ENCODE peak calls at places on chromosomes 11 and 22, in four cellular contexts. One of them, this sample, is unnamed.

GRCh38 chr22:19942071-19942885 is 660 bp upstream of the TXNRD2 start:
- DNase-seq in fibroblast of lung: no peak
- DNase-seq in fibroblast of the aortic adventitia: peak; percentile 86
- DNase-seq in foreskin fibroblast: peak; percentile 81
- DNase-seq in this sample: peak; percentile 80

GRCh38 chr22:24144471-24145115 is 36.7 kb upstream of the SUSD2 start:
- DNase-seq in fibroblast of the aortic adventitia: no peak
- DNase-seq in foreskin fibroblast: no peak
- DNase-seq in fibroblast of lung: no peak
- DNase-seq in this sample: no peak

GRCh38 chr11:30917859-30918478 is 331.8 kb upstream of the MPPED2 start:
- DNase-seq in foreskin fibroblast: peak; percentile 12
- DNase-seq in fibroblast of the aortic adventitia: peak; percentile 64
- DNase-seq in fibroblast of lung: peak; percentile 33
- DNase-seq in this sample: peak; percentile 58

GRCh38 chr11:62054484-62055121 is 69.2 kb upstream of the INCENP start:
- DNase-seq in foreskin fibroblast: peak; percentile 25
- DNase-seq in fibroblast of lung: no peak
- DNase-seq in fibroblast of the aortic adventitia: peak; percentile 81
- DNase-seq in this sample: peak; percentile 59

GRCh38 chr22:33848251-33848650 is 72.0 kb downstream of the LARGE1 start:
- DNase-seq in fibroblast of the aortic adventitia: no peak
- DNase-seq in fibroblast of lung: peak; percentile 68
- DNase-seq in foreskin fibroblast: no peak
- DNase-seq in this sample: no peak

GRCh38 chr11:27864046-27865025 is 164.1 kb upstream of the BDNF start:
- DNase-seq in fibroblast of lung: peak; percentile 54
- DNase-seq in foreskin fibroblast: no peak
- DNase-seq in fibroblast of the aortic adventitia: no peak
- DNase-seq in this sample: peak; percentile 37

GRCh38 chr11:84036664-84037194 is 750.6 kb upstream of the CCDC90B start:
- DNase-seq in foreskin fibroblast: no peak
- DNase-seq in fibroblast of lung: no peak
- DNase-seq in fibroblast of the aortic adventitia: no peak
- DNase-seq in this sample: no peak

GRCh38 chr11:77195071-77195705 is 67.1 kb downstream of the MYO7A start:
- DNase-seq in fibroblast of the aortic adventitia: no peak
- DNase-seq in fibroblast of lung: no peak
- DNase-seq in foreskin fibroblast: no peak
- DNase-seq in this sample: no peak

GRCh38 chr11:77370217-77370616 is 68.7 kb upstream of the GDPD4 start:
- DNase-seq in fibroblast of the aortic adventitia: no peak
- DNase-seq in foreskin fibroblast: no peak
- DNase-seq in fibroblast of lung: no peak
- DNase-seq in this sample: no peak

GRCh38 chr11:108617055-108617454 is 23.5 kb upstream of the EXPH5 start:
- DNase-seq in fibroblast of the aortic adventitia: no peak
- DNase-seq in foreskin fibroblast: no peak
- DNase-seq in fibroblast of lung: no peak
- DNase-seq in this sample: no peak

GRCh38 chr11:33406241-33406640 is 149.1 kb downstream of the HIPK3 start:
- DNase-seq in fibroblast of lung: no peak
- DNase-seq in foreskin fibroblast: no peak
- DNase-seq in fibroblast of the aortic adventitia: no peak
- DNase-seq in this sample: no peak

GRCh38 chr11:103222801-103223200 is 113.6 kb downstream of the DYNC2H1 start:
- DNase-seq in fibroblast of lung: peak; percentile 57
- DNase-seq in fibroblast of the aortic adventitia: peak; percentile 61
- DNase-seq in foreskin fibroblast: no peak
- DNase-seq in this sample: no peak

GRCh38 chr22:49567894-49568750 is 259.6 kb downstream of the BRD1 start:
- DNase-seq in fibroblast of lung: no peak
- DNase-seq in foreskin fibroblast: no peak
- DNase-seq in fibroblast of the aortic adventitia: no peak
- DNase-seq in this sample: no peak

GRCh38 chr11:110028904-110029303 is 64.3 kb upstream of the ZC3H12C start:
- DNase-seq in fibroblast of the aortic adventitia: no peak
- DNase-seq in fibroblast of lung: peak; percentile 17
- DNase-seq in foreskin fibroblast: no peak
- DNase-seq in this sample: no peak

GRCh38 chr11:68012843-68013610 is 2.9 kb downstream of the ALDH3B1 start:
- DNase-seq in fibroblast of lung: peak; percentile 98
- DNase-seq in foreskin fibroblast: peak; percentile 95
- DNase-seq in fibroblast of the aortic adventitia: peak; percentile 92
- DNase-seq in this sample: peak; percentile 98

GRCh38 chr11:61919841-61920631 is 2.7 kb upstream of the RAB3IL1 start:
- DNase-seq in fibroblast of the aortic adventitia: no peak
- DNase-seq in foreskin fibroblast: no peak
- DNase-seq in fibroblast of lung: no peak
- DNase-seq in this sample: no peak

GRCh38 chr11:7605544-7605943 is 67.8 kb downstream of the CYB5R2 start:
- DNase-seq in fibroblast of the aortic adventitia: peak; percentile 92
- DNase-seq in fibroblast of lung: peak; percentile 79
- DNase-seq in foreskin fibroblast: peak; percentile 47
- DNase-seq in this sample: peak; percentile 33

GRCh38 chr11:61968758-61969390 is 1.4 kb upstream of the FTH1 start:
- DNase-seq in foreskin fibroblast: no peak
- DNase-seq in fibroblast of lung: no peak
- DNase-seq in fibroblast of the aortic adventitia: no peak
- DNase-seq in this sample: no peak

GRCh38 chr11:26914968-26915367 is 78.9 kb upstream of the FIBIN start:
- DNase-seq in foreskin fibroblast: no peak
- DNase-seq in fibroblast of the aortic adventitia: no peak
- DNase-seq in fibroblast of lung: no peak
- DNase-seq in this sample: no peak

GRCh38 chr11:12707500-12707880 is 33.3 kb downstream of the TEAD1 start:
- DNase-seq in fibroblast of the aortic adventitia: no peak
- DNase-seq in fibroblast of lung: no peak
- DNase-seq in foreskin fibroblast: no peak
- DNase-seq in this sample: no peak

GRCh38 chr22:36160499-36160942 is at the start of gene APOL3:
- DNase-seq in fibroblast of the aortic adventitia: peak; percentile 90
- DNase-seq in foreskin fibroblast: peak; percentile 66
- DNase-seq in fibroblast of lung: peak; percentile 34
- DNase-seq in this sample: peak; percentile 71

GRCh38 chr22:32810241-32811133 is 9.0 kb downstream of the TIMP3 start:
- DNase-seq in fibroblast of lung: peak; percentile 30
- DNase-seq in fibroblast of the aortic adventitia: no peak
- DNase-seq in foreskin fibroblast: peak; percentile 36
- DNase-seq in this sample: no peak

GRCh38 chr22:20862540-20862939 is 3.7 kb downstream of the SNAP29 start:
- DNase-seq in fibroblast of lung: no peak
- DNase-seq in foreskin fibroblast: no peak
- DNase-seq in fibroblast of the aortic adventitia: no peak
- DNase-seq in this sample: no peak

GRCh38 chr11:129766858-129767604 is 48.6 kb upstream of the TMEM45B start:
- DNase-seq in fibroblast of lung: peak; percentile 29
- DNase-seq in fibroblast of the aortic adventitia: peak; percentile 34
- DNase-seq in foreskin fibroblast: peak; percentile 56
- DNase-seq in this sample: peak; percentile 23
- TF ChIP-seq CTCF in fibroblast of lung: peak; percentile 52
- TF ChIP-seq CTCF in fibroblast of the aortic adventitia: peak; percentile 72
- TF ChIP-seq CTCF in foreskin fibroblast: peak; percentile 52
- TF ChIP-seq CTCF in this sample: peak; percentile 67

GRCh38 chr11:126999366-126999765 is 1.2 kb downstream of the KIRREL3 start:
- DNase-seq in foreskin fibroblast: no peak
- DNase-seq in fibroblast of the aortic adventitia: no peak
- DNase-seq in fibroblast of lung: no peak
- DNase-seq in this sample: no peak

GRCh38 chr11:126997641-126998040 is 2.9 kb downstream of the KIRREL3 start:
- DNase-seq in fibroblast of lung: no peak
- DNase-seq in fibroblast of the aortic adventitia: no peak
- DNase-seq in foreskin fibroblast: no peak
- DNase-seq in this sample: no peak

GRCh38 chr11:127000991-127001390 is 421 bp upstream of the KIRREL3 start:
- DNase-seq in fibroblast of the aortic adventitia: no peak
- DNase-seq in foreskin fibroblast: peak; percentile 22
- DNase-seq in fibroblast of lung: peak; percentile 44
- DNase-seq in this sample: peak; percentile 34

GRCh38 chr11:127002669-127003259 is 2.2 kb upstream of the KIRREL3 start:
- DNase-seq in fibroblast of lung: no peak
- DNase-seq in fibroblast of the aortic adventitia: no peak
- DNase-seq in foreskin fibroblast: no peak
- DNase-seq in this sample: no peak

GRCh38 chr11:127000291-127000968 is at the start of gene KIRREL3:
- DNase-seq in foreskin fibroblast: peak; percentile 59
- DNase-seq in fibroblast of lung: peak; percentile 48
- DNase-seq in fibroblast of the aortic adventitia: no peak
- DNase-seq in this sample: peak; percentile 48
- H3K4me3 ChIP-seq in foreskin fibroblast: peak within 1 kb of the TSS; percentile 66
- H3K4me3 ChIP-seq in fibroblast of lung: peak within 1 kb of the TSS; percentile 78
- H3K4me3 ChIP-seq in fibroblast of the aortic adventitia: peak within 1 kb of the TSS; percentile 66
- H3K4me3 ChIP-seq in this sample: peak within 1 kb of the TSS; percentile 88

GRCh38 chr11:60390389-60390788 is 5.9 kb upstream of the MS4A14 start:
- DNase-seq in fibroblast of lung: no peak
- DNase-seq in fibroblast of the aortic adventitia: no peak
- DNase-seq in foreskin fibroblast: no peak
- DNase-seq in this sample: no peak
- TF ChIP-seq CTCF in fibroblast of lung: no peak
- TF ChIP-seq CTCF in fibroblast of the aortic adventitia: no peak
- TF ChIP-seq CTCF in foreskin fibroblast: no peak
- TF ChIP-seq CTCF in this sample: no peak

DNA sequence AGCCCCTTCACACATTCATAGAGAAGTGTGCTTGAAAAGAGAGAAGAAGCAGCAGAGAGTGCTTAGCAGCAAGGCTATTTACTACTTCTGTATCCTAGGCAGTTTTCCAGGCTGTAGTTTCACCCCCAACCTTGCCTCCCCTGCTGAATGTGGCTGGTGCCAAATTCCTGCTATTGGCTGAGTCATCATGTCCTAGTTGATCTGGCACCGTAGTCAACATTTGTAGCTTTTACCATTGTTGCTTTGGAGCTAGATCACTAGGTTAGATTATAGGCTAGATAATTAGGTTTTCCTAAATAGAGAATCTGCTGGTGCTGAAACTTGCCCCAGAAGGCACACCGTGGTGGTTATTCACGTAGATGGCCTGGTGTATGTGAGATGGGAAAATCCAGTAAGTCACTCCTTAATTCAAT is 32.7 kb downstream of the ARHGAP42 start:
- DNase-seq in foreskin fibroblast: peak; percentile 85
- DNase-seq in fibroblast of the aortic adventitia: peak; percentile 92
- DNase-seq in fibroblast of lung: peak; percentile 91
- DNase-seq in this sample: peak; percentile 89
- H3K4me3 ChIP-seq in foreskin fibroblast: no peak overlapping the region
- H3K4me3 ChIP-seq in fibroblast of the aortic adventitia: no peak overlapping the region
- H3K4me3 ChIP-seq in fibroblast of lung: no peak overlapping the region
- H3K4me3 ChIP-seq in this sample: no peak overlapping the region

DNA sequence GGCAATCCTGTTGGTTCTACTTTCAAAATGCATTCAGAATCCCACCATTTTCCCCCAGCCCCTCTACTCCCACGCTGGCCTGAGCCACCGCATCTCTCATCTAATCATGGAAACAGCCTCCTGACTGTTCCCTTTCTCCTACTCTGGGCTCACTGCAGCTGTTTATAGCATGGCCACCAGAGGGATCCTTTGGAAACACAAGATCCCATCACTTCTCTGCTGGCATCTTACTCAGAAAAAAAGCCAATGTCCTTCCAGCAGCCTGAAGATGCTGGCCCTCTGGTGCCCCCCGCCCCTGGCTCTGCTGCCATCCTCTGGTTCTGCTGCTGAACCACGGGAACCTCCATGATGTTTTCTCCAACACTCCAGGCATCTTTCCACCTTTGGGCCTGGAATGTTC is 11.1 kb downstream of the MS4A8 start:
- DNase-seq in fibroblast of the aortic adventitia: no peak
- DNase-seq in foreskin fibroblast: no peak
- DNase-seq in fibroblast of lung: no peak
- DNase-seq in this sample: no peak
- TF ChIP-seq CTCF in fibroblast of the aortic adventitia: no peak
- TF ChIP-seq CTCF in foreskin fibroblast: no peak
- TF ChIP-seq CTCF in fibroblast of lung: no peak
- TF ChIP-seq CTCF in this sample: no peak

DNA sequence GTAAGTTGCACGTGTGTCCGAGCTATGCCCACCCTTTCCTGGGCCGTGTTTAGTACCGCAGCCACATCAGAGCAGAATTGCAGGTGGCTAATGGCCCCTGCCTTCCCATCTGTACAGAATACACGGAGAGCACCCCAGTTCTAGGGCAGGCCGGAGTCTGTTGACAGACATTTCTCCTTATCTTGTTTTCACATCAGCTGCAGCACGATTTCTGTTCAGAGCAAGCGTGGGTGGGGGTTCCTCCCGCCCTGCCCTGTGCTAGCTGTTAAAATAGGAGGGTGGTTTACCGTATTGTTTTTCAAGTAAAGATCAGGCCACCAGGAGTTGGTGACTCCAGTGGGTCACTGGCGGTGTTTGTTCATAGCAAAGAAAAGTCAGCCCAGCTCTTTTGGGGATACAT is 41.1 kb downstream of the UBASH3B start:
- DNase-seq in foreskin fibroblast: no peak
- DNase-seq in fibroblast of the aortic adventitia: no peak
- DNase-seq in fibroblast of lung: no peak
- DNase-seq in this sample: no peak
- H3K4me3 ChIP-seq in foreskin fibroblast: no peak overlapping the region
- H3K4me3 ChIP-seq in fibroblast of the aortic adventitia: no peak overlapping the region
- H3K4me3 ChIP-seq in fibroblast of lung: no peak overlapping the region
- H3K4me3 ChIP-seq in this sample: no peak overlapping the region

DNA sequence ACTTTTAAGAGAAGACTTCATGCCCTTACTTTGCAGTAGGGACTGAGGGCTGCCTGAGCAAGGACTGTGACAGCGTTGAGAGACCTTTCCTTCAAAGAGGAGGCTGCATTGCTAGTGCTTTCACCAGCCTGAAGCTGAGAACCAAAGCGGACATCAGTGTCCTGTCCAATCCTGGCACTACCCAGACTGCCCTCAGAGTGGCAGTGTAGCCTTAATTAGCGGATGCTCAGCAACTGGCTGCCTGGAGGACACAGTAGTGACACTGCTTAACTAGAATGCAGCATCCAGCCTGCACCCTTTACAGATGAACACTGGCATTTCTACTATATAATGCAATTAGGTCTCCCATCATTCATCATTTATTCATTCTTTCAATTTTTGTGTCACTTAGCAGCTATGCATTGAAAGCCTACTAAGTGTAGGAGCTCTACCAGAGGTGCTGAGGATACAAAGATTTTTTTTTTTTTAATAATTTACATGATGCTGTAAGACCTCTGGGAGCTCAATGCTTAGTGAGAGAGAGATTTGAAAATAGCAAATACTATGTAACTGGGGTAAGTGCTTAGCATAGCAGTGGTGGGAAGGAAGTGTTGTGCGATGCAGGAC is 36.9 kb upstream of the SLC36A4 start:
- DNase-seq in fibroblast of lung: peak; percentile 62
- DNase-seq in fibroblast of the aortic adventitia: peak; percentile 78
- DNase-seq in foreskin fibroblast: peak; percentile 87
- DNase-seq in this sample: peak; percentile 79
- TF ChIP-seq CTCF in fibroblast of lung: peak; percentile 95
- TF ChIP-seq CTCF in fibroblast of the aortic adventitia: peak; percentile 93
- TF ChIP-seq CTCF in foreskin fibroblast: peak; percentile 80
- TF ChIP-seq CTCF in this sample: peak; percentile 98

GRCh38 chr11:69123593-69124545 is 31.9 kb upstream of the SMIM38 start:
- DNase-seq in foreskin fibroblast: no peak
- DNase-seq in fibroblast of the aortic adventitia: no peak
- DNase-seq in fibroblast of lung: no peak
- DNase-seq in this sample: no peak

GRCh38 chr11:69122642-69123431 is 32.9 kb upstream of the SMIM38 start:
- DNase-seq in foreskin fibroblast: peak; percentile 84
- DNase-seq in fibroblast of the aortic adventitia: peak; percentile 69
- DNase-seq in fibroblast of lung: peak; percentile 84
- DNase-seq in this sample: peak; percentile 67

GRCh38 chr11:69121621-69122336 is 34.0 kb upstream of the SMIM38 start:
- DNase-seq in foreskin fibroblast: no peak
- DNase-seq in fibroblast of the aortic adventitia: no peak
- DNase-seq in fibroblast of lung: no peak
- DNase-seq in this sample: no peak

GRCh38 chr11:69121021-69121420 is 34.7 kb upstream of the SMIM38 start:
- DNase-seq in fibroblast of the aortic adventitia: no peak
- DNase-seq in foreskin fibroblast: no peak
- DNase-seq in fibroblast of lung: no peak
- DNase-seq in this sample: no peak

GRCh38 chr11:69122337-69122641 is 33.4 kb upstream of the SMIM38 start:
- DNase-seq in fibroblast of lung: no peak
- DNase-seq in fibroblast of the aortic adventitia: no peak
- DNase-seq in foreskin fibroblast: no peak
- DNase-seq in this sample: no peak
- H3K4me3 ChIP-seq in fibroblast of lung: no peak overlapping the region
- H3K4me3 ChIP-seq in fibroblast of the aortic adventitia: no peak overlapping the region
- H3K4me3 ChIP-seq in foreskin fibroblast: no peak overlapping the region
- H3K4me3 ChIP-seq in this sample: no peak overlapping the region

This sample was measured in AG10803.